ENCODE peak calls at places on chromosomes 11 and 22, in four cellular contexts. L, I, A and K are unnamed samples.

GRCh38 chr11:91081440-91082088 is 858.7 kb upstream of the CHORDC1 start:
- DNase-seq in A (no peak), L (no peak), I (no peak), K (no peak)

GRCh38 chr22:23388492-23389009 is 191.5 kb downstream of the IGLL1 start:
- DNase-seq in A (no peak), L (no peak), I (no peak), K (no peak)

GRCh38 chr11:2513441-2513840 is 68.6 kb downstream of the KCNQ1 start:
- DNase-seq in L (no peak), I (no peak), A (peak), K (peak)

GRCh38 chr22:22882033-22882717 is 5.4 kb upstream of the IGLL5 start:
- DNase-seq in L (no peak), I (no peak), A (peak), K (peak)

GRCh38 chr22:42604403-42604802 is 10.3 kb downstream of the POLDIP3 start:
- DNase-seq in L (no peak), A (no peak), I (no peak), K (no peak)

GRCh38 chr11:69531071-69531716 is 49.7 kb downstream of the LINC01488 start:
- DNase-seq in L (no peak), I (no peak), A (no peak), K (peak)

GRCh38 chr11:1401001-1401445 is 11.3 kb downstream of the BRSK2 start:
- DNase-seq in I (no peak), A (no peak), L (no peak), K (no peak)

GRCh38 chr11:76927160-76927559 is 66.4 kb downstream of the ACER3 start:
- DNase-seq in I (no peak), A (no peak), L (no peak), K (no peak)

GRCh38 chr22:22368516-22368915 is 123.9 kb downstream of the VPREB1 start:
- DNase-seq in I (no peak), L (no peak), A (no peak), K (no peak)

GRCh38 chr22:40635940-40636379 is 559 bp downstream of the MRTFA start:
- DNase-seq in I (no peak), L (no peak), A (no peak), K (no peak)